ENCODE peak calls at places on chromosomes 4 and X, in eight cellular contexts. K is SK-N-SH, H is Caco-2, C is lower lobe of right lung, W is kidney, U is Peyer's patch, Y is astrocyte, S is uterus. R is an unnamed sample.

GRCh38 chr4:4364486-4365208 is 22.3 kb upstream of the NSG1 start:
- DNase-seq in S (no peak), W (no peak), H (no peak), C (no peak), K (no peak), Y (no peak), U (no peak), R (no peak)

GRCh38 chr4:11632488-11632887 is 203.8 kb upstream of the HS3ST1 start:
- DNase-seq in H (no peak), K (no peak), C (no peak), U (no peak), S (no peak), Y (no peak), W (no peak), R (no peak)

GRCh38 chrX:46574941-46575381 is 1.4 kb downstream of the CHST7 start:
- DNase-seq in K (peak; percentile 41), Y (no peak), C (peak; percentile 55), S (no peak), W (no peak), H (no peak), U (no peak), R (peak; percentile 52)

GRCh38 chr4:127829014-127829413 is 46.9 kb downstream of the HSPA4L start:
- DNase-seq in S (no peak), W (no peak), U (no peak), Y (no peak), H (no peak), K (no peak), C (no peak), R (no peak)

GRCh38 chr4:129358571-129358970 is 262.6 kb downstream of the C4orf33 start:
- DNase-seq in K (no peak), Y (peak; percentile 75), S (no peak), W (no peak), H (no peak), C (no peak), U (no peak), R (no peak)

GRCh38 chr4:95129036-95129435 is 371.3 kb downstream of the BMPR1B start:
- DNase-seq in U (no peak), K (no peak), W (no peak), C (no peak), Y (peak; percentile 27), H (no peak), S (no peak), R (no peak)

GRCh38 chr4:88725986-88726385 is 28.4 kb upstream of the NAP1L5 start:
- DNase-seq in H (no peak), K (no peak), W (no peak), U (no peak), S (no peak), Y (no peak), C (no peak), R (no peak)

GRCh38 chr4:84499065-84499982 is at the start of gene NKX6-1:
- DNase-seq in U (peak; percentile 20), Y (peak; percentile 70), W (peak; percentile 85), C (peak; percentile 60), H (peak; percentile 88), K (peak; percentile 92), S (peak; percentile 54), R (peak; percentile 74)

GRCh38 chrX:104193485-104193884 is 27.2 kb downstream of the FAM199X start:
- DNase-seq in K (no peak), H (no peak), U (no peak), Y (no peak), W (no peak), C (no peak), S (no peak), R (no peak)

GRCh38 chrX:154735695-154736393 is 15.0 kb downstream of the GAB3 start:
- DNase-seq in K (no peak), S (peak; percentile 62), H (no peak), W (no peak), C (peak; percentile 58), U (no peak), Y (peak; percentile 90), R (no peak)

GRCh38 chr4:187179086-187180070 is 455.7 kb upstream of the FAT1 start:
- DNase-seq in K (no peak), S (no peak), W (no peak), Y (no peak), U (no peak), C (no peak), H (no peak), R (no peak)
- H3K4me1 ChIP-seq in K (no peaks in the 10 kb centered on the region), S (no peaks in the 10 kb centered on the region), W (no peaks in the 10 kb centered on the region), Y (peaks cover 7% of the 10 kb centered on the region), U (no peaks in the 10 kb centered on the region), C (no peaks in the 10 kb centered on the region), H (no peaks in the 10 kb centered on the region), R (no peaks in the 10 kb centered on the region)

GRCh38 chr4:163930086-163930485 is 435.6 kb downstream of the TMA16 start:
- DNase-seq in H (no peak), U (no peak), S (no peak), W (no peak), K (no peak), Y (no peak), C (no peak), R (no peak)
- TF ChIP-seq CTCF in H (no peak), U (no peak), S (no peak), W (no peak), K (no peak), Y (no peak), C (no peak), R (no peak)

DNA sequence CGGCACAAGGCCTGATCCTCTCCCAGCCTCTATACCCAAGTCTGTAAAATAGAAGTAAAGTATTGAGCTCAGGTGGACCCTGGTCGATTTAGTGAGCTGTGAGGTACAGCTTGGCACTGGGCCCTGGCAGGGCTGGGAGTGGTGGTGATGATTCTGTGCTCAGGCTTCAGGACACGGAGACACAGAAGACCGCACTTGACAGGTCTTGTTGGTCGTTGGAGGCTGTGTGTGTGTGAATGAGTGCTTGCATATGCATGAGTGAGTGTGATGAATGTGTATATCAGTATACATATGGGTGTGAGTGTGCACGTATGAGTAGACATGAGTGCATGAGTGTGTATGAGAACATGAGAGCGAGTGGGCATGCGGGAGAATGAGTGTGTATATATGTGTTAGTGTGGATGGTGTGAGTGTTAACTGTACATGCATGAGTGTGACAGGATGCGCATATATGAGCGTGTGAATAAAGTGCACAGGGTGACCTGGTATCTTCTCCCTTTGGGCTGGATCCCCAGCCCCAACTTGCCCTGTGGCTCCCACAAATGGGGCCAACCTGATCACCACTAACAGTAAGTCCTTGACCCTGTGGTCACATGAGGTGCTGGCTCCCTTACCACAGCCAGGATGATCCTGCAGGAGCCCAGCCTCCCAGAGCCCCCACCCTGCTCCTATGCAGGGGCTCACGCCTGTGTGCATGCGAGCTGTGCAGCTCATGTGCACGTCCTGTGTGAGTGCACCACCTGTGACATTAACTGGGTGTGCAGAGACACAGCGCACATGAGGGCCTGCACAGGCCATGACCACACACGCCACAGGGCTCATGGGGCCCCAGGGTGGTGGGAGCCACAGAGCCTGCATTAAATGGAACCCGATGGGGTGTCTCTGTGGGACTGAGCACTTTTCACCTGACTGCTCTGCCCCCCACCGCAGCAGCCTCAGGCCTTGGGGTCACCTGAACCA is 20.8 kb downstream of the SH3BP2 start:
- DNase-seq in Y (no peak), W (no peak), H (no peak), U (no peak), K (no peak), S (no peak), C (no peak), R (no peak)
- H3K4me3 ChIP-seq in Y (no peak overlapping the region), W (peak overlapping the region; percentile 21), H (no peak overlapping the region), U (peak overlapping the region; percentile 58), K (no peak overlapping the region), S (no peak overlapping the region), C (peak overlapping the region; percentile 68), R (no peak overlapping the region)

DNA sequence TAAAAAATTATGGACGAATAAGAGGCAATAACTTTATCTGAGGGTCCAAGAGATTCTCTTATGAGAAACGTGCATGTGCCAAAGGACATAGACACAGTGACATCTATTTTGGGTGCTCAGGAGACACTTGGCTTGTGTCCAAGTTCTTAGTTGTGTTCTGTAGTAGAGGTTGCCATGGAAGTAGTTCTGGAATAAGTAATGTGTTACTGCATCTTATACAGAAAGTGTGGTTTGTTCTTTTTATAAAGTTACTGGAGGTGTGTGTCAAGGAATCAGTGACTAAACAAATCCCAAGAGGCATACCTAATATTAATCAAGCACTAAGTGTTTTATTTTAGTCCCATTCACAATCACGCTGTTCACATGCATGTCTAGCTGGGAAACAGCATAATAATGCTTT is 305.7 kb downstream of the ARHGAP24 start:
- DNase-seq in U (no peak), Y (peak; percentile 61), S (no peak), K (no peak), H (no peak), W (no peak), C (no peak), R (no peak)
- H3K4me1 ChIP-seq in U (no peaks in the 10 kb centered on the region), Y (peaks cover 12% of the 10 kb centered on the region), S (no peaks in the 10 kb centered on the region), K (peaks cover 19% of the 10 kb centered on the region), H (no peaks in the 10 kb centered on the region), W (peaks cover 3% of the 10 kb centered on the region), C (peaks cover 11% of the 10 kb centered on the region), R (no peaks in the 10 kb centered on the region)

GRCh38 chrX:151510203-151510602 is 53.3 kb upstream of the PASD1 start:
- DNase-seq in Y (no peak), C (no peak), S (no peak), U (no peak), K (no peak), H (no peak), W (no peak), R (no peak)

GRCh38 chrX:151505796-151506195 is 57.7 kb upstream of the PASD1 start:
- DNase-seq in H (peak; percentile 26), W (no peak), K (peak; percentile 4), C (no peak), Y (no peak), S (no peak), U (no peak), R (no peak)
- TF ChIP-seq CTCF in H (no peak), W (no peak), K (peak; percentile 62), C (peak; percentile 23), Y (no peak), S (no peak), U (no peak), R (no peak)

GRCh38 chrX:107827852-107828251 is 2.2 kb downstream of the MID2 start:
- DNase-seq in C (no peak), H (no peak), S (no peak), K (no peak), U (no peak), W (no peak), Y (no peak), R (no peak)

GRCh38 chrX:107826286-107827136 is 845 bp downstream of the MID2 start:
- DNase-seq in W (peak; percentile 78), H (peak; percentile 34), C (peak; percentile 55), S (peak; percentile 26), U (peak; percentile 22), K (peak; percentile 63), Y (peak; percentile 41), R (no peak)

GRCh38 chrX:107829880-107830279 is 4.2 kb downstream of the MID2 start:
- DNase-seq in S (no peak), K (no peak), H (no peak), W (no peak), U (no peak), Y (no peak), C (no peak), R (no peak)

GRCh38 chrX:107825698-107826285 is at the start of gene MID2:
- DNase-seq in C (peak; percentile 76), S (peak; percentile 66), K (peak; percentile 17), W (peak; percentile 84), H (peak; percentile 43), U (peak; percentile 54), Y (peak; percentile 40), R (peak; percentile 69)

GRCh38 chrX:107827137-107827831 is 1.6 kb downstream of the MID2 start:
- DNase-seq in W (no peak), S (no peak), K (no peak), U (no peak), C (no peak), Y (no peak), H (no peak), R (no peak)
- H3K4me3 ChIP-seq in W (peak overlapping the region; percentile 39), S (peak overlapping the region; percentile 26), K (no peak overlapping the region), U (no peak overlapping the region), C (peak overlapping the region; percentile 59), Y (peak overlapping the region; percentile 46), H (peak overlapping the region; percentile 50), R (no peak overlapping the region)

R was measured in mucosa of descending colon.